ENCODE peak calls at places on chromosomes 11 and 22, in five cellular contexts. M, H, V, J and X are unnamed samples.

GRCh38 chr11:16846305-16846704 is 107.9 kb downstream of the C11orf58 start:
- DNase-seq in H (no peak), M (no peak), J (no peak), V (no peak), X (no peak)

GRCh38 chr11:57387284-57388030 is 3.0 kb downstream of the PRG2 start:
- DNase-seq in M (no peak), H (no peak), V (no peak), J (no peak), X (no peak)

GRCh38 chr11:68839054-68839865 is 2.5 kb downstream of the CPT1A start:
- DNase-seq in J (peak; percentile 95), M (peak; percentile 94), V (peak; percentile 89), H (peak; percentile 98), X (peak; percentile 99)

GRCh38 chr11:96073536-96073935 is 149.6 kb upstream of the MTMR2 start:
- DNase-seq in M (no peak), H (no peak), V (no peak), J (no peak), X (no peak)

GRCh38 chr22:45423524-45423923 is 10.0 kb downstream of the RIBC2 start:
- DNase-seq in M (no peak), V (no peak), H (no peak), J (no peak), X (no peak)

GRCh38 chr11:126417463-126417862 is 62.0 kb downstream of the ST3GAL4 start:
- DNase-seq in J (no peak), H (no peak), M (no peak), V (no peak), X (no peak)

GRCh38 chr11:69462106-69463045 is 19.1 kb upstream of the LINC01488 start:
- DNase-seq in J (no peak), H (no peak), M (no peak), V (no peak), X (no peak)

GRCh38 chr11:44505591-44506054 is 59.8 kb upstream of the CD82 start:
- DNase-seq in J (peak; percentile 50), M (no peak), V (no peak), H (no peak), X (no peak)

GRCh38 chr22:30744224-30744623 is 49.5 kb downstream of the OSBP2 start:
- DNase-seq in V (no peak), J (no peak), M (no peak), H (no peak), X (no peak)

GRCh38 chr11:116217006-116217405 is 555.8 kb downstream of the BUD13 start:
- DNase-seq in H (no peak), V (peak; percentile 18), J (peak; percentile 72), M (peak; percentile 12), X (no peak)

GRCh38 chr11:125102544-125102943 is 8.9 kb downstream of the TMEM218 start:
- DNase-seq in J (no peak), V (no peak), M (no peak), H (no peak), X (no peak)

GRCh38 chr11:75283391-75283931 is 42.9 kb downstream of the TPBGL start:
- DNase-seq in M (no peak), J (no peak), V (no peak), H (peak; percentile 54), X (no peak)

GRCh38 chr11:71263391-71263790 is 11.0 kb upstream of the SHANK2 start:
- DNase-seq in J (no peak), V (no peak), M (no peak), H (no peak), X (no peak)

GRCh38 chr11:104422320-104422944 is 258.5 kb upstream of the PDGFD start:
- DNase-seq in H (no peak), J (no peak), M (no peak), V (no peak), X (no peak)

GRCh38 chr11:118434553-118435232 is 1.6 kb upstream of the KMT2A start:
- DNase-seq in V (peak; percentile 28), H (no peak), M (no peak), J (peak; percentile 46), X (peak; percentile 62)

GRCh38 chr22:37353839-37354238 is 71.5 kb downstream of the CYTH4 start:
- DNase-seq in V (no peak), H (no peak), J (no peak), M (no peak), X (no peak)

GRCh38 chr11:105862736-105863367 is 159.2 kb downstream of the MSANTD4 start:
- DNase-seq in M (no peak), H (peak; percentile 29), J (no peak), V (peak; percentile 40), X (no peak)

DNA sequence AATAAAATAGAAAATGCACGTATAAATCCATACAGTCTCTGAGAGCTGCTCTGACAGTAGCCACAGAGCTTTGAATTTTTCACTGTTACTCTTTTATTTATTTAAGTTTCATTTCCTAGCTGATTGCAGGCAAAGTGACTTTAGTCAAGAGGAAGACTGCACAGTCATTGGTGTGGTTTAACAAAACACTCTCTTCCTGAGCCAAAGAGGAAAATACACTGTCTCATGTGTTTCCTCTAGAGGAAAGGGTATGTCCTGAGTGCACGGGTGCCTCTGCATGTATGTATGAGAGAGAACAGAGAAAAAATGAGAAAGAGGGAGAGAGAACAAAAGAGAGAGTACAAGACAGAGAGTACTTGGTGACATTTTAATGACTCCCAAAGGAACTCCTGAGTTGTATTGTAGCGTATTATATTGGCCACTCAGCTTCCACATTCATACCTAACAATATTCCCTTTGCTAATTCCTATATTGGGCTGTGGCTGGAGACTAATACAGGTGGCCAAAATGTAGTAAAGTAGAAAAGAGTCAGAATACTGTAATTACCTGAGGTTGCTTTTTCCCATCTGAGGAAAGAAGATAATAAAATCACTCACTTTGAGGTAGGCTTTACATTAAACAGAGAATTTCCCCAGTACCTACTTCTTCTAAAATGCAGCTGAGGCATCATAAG is at the start of gene OR4D9:
- DNase-seq in M (no peak), V (peak; percentile 20), J (no peak), H (no peak), X (no peak)
- TF ChIP-seq CTCF in M (no peak), V (no peak), J (no peak), H (no peak), X (no peak)

GRCh38 chr11:91248199-91248807 is 976.3 kb upstream of the FAT3 start:
- DNase-seq in M (peak; percentile 2), J (peak; percentile 63), H (no peak), V (peak; percentile 52), X (peak; percentile 46)
- TF ChIP-seq CTCF in M (peak; percentile 75), J (peak; percentile 52), H (peak; percentile 92), V (peak; percentile 53), X (peak; percentile 74)

DNA sequence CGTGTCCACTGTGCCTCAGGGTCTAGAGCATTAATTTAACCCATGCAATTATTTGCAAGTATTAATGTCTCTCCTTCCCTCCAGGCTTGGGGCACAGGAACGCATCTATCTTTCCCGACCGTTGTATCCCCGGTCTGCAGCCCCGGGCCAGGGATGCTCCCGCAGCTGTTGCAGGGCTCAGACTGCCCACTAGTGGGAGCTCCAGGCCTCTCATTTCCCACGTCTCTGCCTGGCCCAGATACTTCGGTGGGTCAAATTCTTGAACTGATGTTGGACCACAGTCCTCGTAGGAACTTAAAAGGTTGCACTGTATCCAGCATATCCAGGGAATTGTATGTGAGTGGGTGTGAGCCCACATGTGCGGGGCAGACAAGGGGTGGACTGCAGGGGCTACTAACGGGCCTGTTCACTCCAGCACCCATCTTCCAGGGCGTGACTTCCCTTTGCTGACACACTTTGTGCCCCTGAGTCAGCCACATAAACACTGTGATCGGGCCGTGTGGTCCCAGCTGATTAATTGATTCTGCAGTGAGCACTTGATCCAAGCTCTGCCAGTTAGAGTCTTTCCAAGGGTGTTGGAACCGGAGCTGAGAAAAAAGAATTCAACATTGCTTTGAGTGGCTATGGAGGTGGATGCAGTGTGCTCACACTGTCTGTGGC is 451.3 kb downstream of the TBC1D22A start:
- DNase-seq in H (peak; percentile 67), J (peak; percentile 58), V (peak; percentile 52), M (peak; percentile 28), X (no peak)
- TF ChIP-seq CTCF in H (peak; percentile 58), J (peak; percentile 37), V (peak; percentile 86), M (peak; percentile 31), X (peak; percentile 16)

GRCh38 chr22:41782751-41783150 is 17.7 kb upstream of the CCDC134 start:
- DNase-seq in V (no peak), M (no peak), H (no peak), J (no peak), X (no peak)
- TF ChIP-seq CTCF in V (no peak), M (no peak), H (no peak), J (no peak), X (no peak)

GRCh38 chr11:65131895-65132237 is 2.5 kb downstream of the SYVN1 start:
- DNase-seq in V (no peak), H (no peak), J (no peak), M (no peak), X (no peak)

GRCh38 chr11:65132238-65132987 is 1.9 kb downstream of the SYVN1 start:
- DNase-seq in J (no peak), M (no peak), H (no peak), V (peak; percentile 82), X (no peak)

GRCh38 chr11:65131417-65131776 is 2.9 kb downstream of the SYVN1 start:
- DNase-seq in M (no peak), H (no peak), V (no peak), J (no peak), X (no peak)

GRCh38 chr11:65129649-65130441 is 4.5 kb downstream of the SYVN1 start:
- DNase-seq in H (no peak), M (no peak), J (no peak), V (no peak), X (no peak)

DNA sequence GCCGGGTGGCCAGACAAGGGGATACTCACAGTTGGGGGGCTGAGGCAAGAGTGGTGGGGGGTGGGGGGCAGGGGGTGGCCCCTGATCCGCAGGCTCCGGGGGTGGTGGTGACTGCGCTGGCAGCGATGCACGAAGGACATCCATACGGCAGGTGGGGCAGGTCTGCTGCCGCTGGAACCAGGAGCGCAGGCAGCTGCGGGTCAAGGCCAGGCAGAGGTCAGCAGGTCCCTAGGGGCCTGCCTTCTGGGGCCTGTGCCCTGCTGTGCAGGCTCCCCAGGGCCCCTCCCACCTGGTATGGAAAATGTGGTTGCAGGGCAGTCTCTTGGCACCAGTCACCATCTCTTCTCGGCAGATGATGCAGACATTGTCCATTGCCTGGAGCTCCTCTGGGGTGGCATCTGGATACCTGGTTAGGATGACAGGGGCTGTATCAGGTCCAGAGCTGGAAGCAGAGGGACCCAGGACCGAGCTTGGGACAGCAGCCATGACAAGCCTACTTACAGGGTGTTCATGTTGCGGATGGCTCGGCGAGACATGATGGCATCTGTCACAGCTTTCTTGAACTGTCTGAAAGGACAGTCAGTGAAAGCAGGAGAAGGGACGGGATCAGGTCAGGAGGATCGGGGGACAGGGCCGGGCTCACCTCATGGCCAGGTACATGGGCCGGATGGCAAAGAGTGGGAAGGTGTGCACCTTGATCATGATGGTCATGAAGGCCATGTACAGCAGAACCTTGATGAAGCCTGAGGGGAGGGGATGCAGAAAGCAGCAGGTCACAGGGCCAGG is 3.5 kb downstream of the SYVN1 start:
- DNase-seq in H (no peak), V (no peak), J (no peak), M (no peak), X (no peak)
- TF ChIP-seq CTCF in H (no peak), V (no peak), J (no peak), M (no peak), X (no peak)